ENCODE peak calls at places on chromosome 17, in four cellular contexts. V, M, D and H are unnamed samples.

GRCh38 chr17:48610282-48611211 is at the start of gene HOXB7:
- DNase-seq in V (peak; percentile 92), M (peak; percentile 83), D (no peak), H (no peak)

GRCh38 chr17:43584666-43585102 is 38.5 kb upstream of the ETV4 start:
- DNase-seq in V (peak; percentile 81), M (no peak), D (no peak), H (no peak)

GRCh38 chr17:43356450-43356849 is 42.3 kb upstream of the ARL4D start:
- DNase-seq in V (no peak), M (no peak), D (peak; percentile 22), H (no peak)

GRCh38 chr17:58079300-58080033 is 3.8 kb upstream of the DYNLL2 start:
- DNase-seq in V (no peak), M (no peak), D (no peak), H (no peak)

GRCh38 chr17:79592641-79593040 is 18.2 kb downstream of the RBFOX3 start:
- DNase-seq in V (no peak), M (no peak), D (no peak), H (no peak)

GRCh38 chr17:28675980-28676379 is 14.0 kb downstream of the SUPT6H start:
- DNase-seq in V (peak; percentile 59), M (no peak), D (peak; percentile 31), H (peak; percentile 16)

GRCh38 chr17:77804796-77805426 is 153.6 kb upstream of the TNRC6C start:
- DNase-seq in V (no peak), M (no peak), D (no peak), H (no peak)

GRCh38 chr17:56257075-56257474 is 103.8 kb downstream of the ANKFN1 start:
- DNase-seq in V (no peak), M (no peak), D (no peak), H (no peak)

GRCh38 chr17:231191-231965 is 49.9 kb upstream of the DOC2B start:
- DNase-seq in V (no peak), M (no peak), D (no peak), H (no peak)

GRCh38 chr17:70655179-70655578 is 485.8 kb downstream of the KCNJ2 start:
- DNase-seq in V (no peak), M (no peak), D (no peak), H (no peak)

GRCh38 chr17:16371742-16372141 is 9.1 kb upstream of the UBB start:
- DNase-seq in V (no peak), M (peak; percentile 36), D (peak; percentile 94), H (peak; percentile 37)

GRCh38 chr17:40516581-40517285 is 15.3 kb upstream of the TNS4 start:
- DNase-seq in V (peak; percentile 26), M (peak; percentile 49), D (peak; percentile 74), H (peak; percentile 71)

GRCh38 chr17:78736526-78737079 is 45.5 kb downstream of the CYTH1 start:
- DNase-seq in V (peak; percentile 90), M (no peak), D (peak; percentile 92), H (peak; percentile 93)

GRCh38 chr17:80803451-80804428 is 187.9 kb upstream of the CHMP6 start:
- DNase-seq in V (no peak), M (no peak), D (no peak), H (no peak)

GRCh38 chr17:5430413-5430999 is 8.4 kb downstream of the C1QBP start:
- DNase-seq in V (no peak), M (no peak), D (peak; percentile 43), H (no peak)

GRCh38 chr17:65020284-65020683 is 36.3 kb downstream of the GNA13 start:
- DNase-seq in V (no peak), M (peak; percentile 69), D (peak; percentile 83), H (peak; percentile 74)

GRCh38 chr17:79162012-79162577 is 87.5 kb downstream of the ENGASE start:
- DNase-seq in V (no peak), M (no peak), D (no peak), H (no peak)

GRCh38 chr17:68491381-68491849 is 20.8 kb upstream of the PRKAR1A start:
- DNase-seq in V (no peak), M (no peak), D (no peak), H (no peak)

GRCh38 chr17:38454528-38454927 is 26.3 kb downstream of the ARHGAP23 start:
- DNase-seq in V (no peak), M (peak; percentile 89), D (peak; percentile 77), H (peak; percentile 75)

GRCh38 chr17:16461606-16461866 is 30.5 kb downstream of the LRRC75A start:
- DNase-seq in V (no peak), M (no peak), D (no peak), H (no peak)

GRCh38 chr17:17994271-17994670 is 21.6 kb downstream of the DRC3 start:
- DNase-seq in V (no peak), M (peak; percentile 18), D (no peak), H (no peak)

GRCh38 chr17:46274238-46274637 is 20.7 kb upstream of the LRRC37A start:
- DNase-seq in V (no peak), M (no peak), D (no peak), H (no peak)

GRCh38 chr17:30000755-30001257 is 59.4 kb downstream of the EFCAB5 start:
- DNase-seq in V (no peak), M (no peak), D (peak; percentile 41), H (peak; percentile 24)